ENCODE peak calls at places on chromosome 13, in six cellular contexts. One of them, this sample, is unnamed.

GRCh38 chr13:80562423-80562822 is 221.5 kb upstream of the SPRY2 start:
- DNase-seq in PC-3: peak
- DNase-seq in NB4: no peak
- DNase-seq in tibial nerve: no peak
- DNase-seq in left ventricle myocardium inferior: no peak
- DNase-seq in tibial artery: no peak
- DNase-seq in this sample: no peak

GRCh38 chr13:110797230-110797877 is 83.9 kb downstream of the ING1 start:
- DNase-seq in NB4: no peak
- DNase-seq in left ventricle myocardium inferior: no peak
- DNase-seq in tibial nerve: no peak
- DNase-seq in tibial artery: peak
- DNase-seq in PC-3: peak
- DNase-seq in this sample: no peak

GRCh38 chr13:69882451-69882850 is 225.2 kb upstream of the ATXN8OS start:
- DNase-seq in left ventricle myocardium inferior: no peak
- DNase-seq in tibial artery: no peak
- DNase-seq in NB4: no peak
- DNase-seq in PC-3: no peak
- DNase-seq in tibial nerve: no peak
- DNase-seq in this sample: no peak

GRCh38 chr13:44157614-44158013 is 216.0 kb upstream of the SERP2 start:
- DNase-seq in PC-3: no peak
- DNase-seq in NB4: no peak
- DNase-seq in left ventricle myocardium inferior: no peak
- DNase-seq in tibial artery: peak
- DNase-seq in tibial nerve: no peak
- DNase-seq in this sample: no peak

GRCh38 chr13:92843549-92843948 is 383.1 kb upstream of the GPC6 start:
- DNase-seq in tibial nerve: no peak
- DNase-seq in PC-3: peak
- DNase-seq in tibial artery: no peak
- DNase-seq in left ventricle myocardium inferior: no peak
- DNase-seq in NB4: no peak
- DNase-seq in this sample: no peak

GRCh38 chr13:36715841-36716240 is 42.0 kb downstream of the SERTM1 start:
- DNase-seq in left ventricle myocardium inferior: no peak
- DNase-seq in NB4: no peak
- DNase-seq in PC-3: no peak
- DNase-seq in tibial nerve: no peak
- DNase-seq in tibial artery: no peak
- DNase-seq in this sample: no peak

GRCh38 chr13:31725841-31726240 is 13.5 kb upstream of the RXFP2 start:
- DNase-seq in NB4: no peak
- DNase-seq in left ventricle myocardium inferior: no peak
- DNase-seq in tibial nerve: no peak
- DNase-seq in PC-3: peak
- DNase-seq in tibial artery: no peak
- DNase-seq in this sample: no peak

GRCh38 chr13:91085127-91085526 is 262.4 kb upstream of the MIR17HG start:
- DNase-seq in NB4: no peak
- DNase-seq in PC-3: no peak
- DNase-seq in tibial nerve: no peak
- DNase-seq in tibial artery: no peak
- DNase-seq in left ventricle myocardium inferior: no peak
- DNase-seq in this sample: no peak

GRCh38 chr13:40564342-40564997 is 102.0 kb downstream of the FOXO1 start:
- DNase-seq in tibial artery: no peak
- DNase-seq in left ventricle myocardium inferior: no peak
- DNase-seq in tibial nerve: no peak
- DNase-seq in NB4: peak
- DNase-seq in PC-3: no peak
- DNase-seq in this sample: peak

GRCh38 chr13:106513025-106513424 is 22.4 kb downstream of the EFNB2 start:
- DNase-seq in PC-3: peak
- DNase-seq in left ventricle myocardium inferior: no peak
- DNase-seq in tibial nerve: no peak
- DNase-seq in tibial artery: no peak
- DNase-seq in NB4: no peak
- DNase-seq in this sample: no peak

GRCh38 chr13:39364797-39365468 is 238.1 kb downstream of the LHFPL6 start:
- DNase-seq in left ventricle myocardium inferior: no peak
- DNase-seq in tibial nerve: no peak
- DNase-seq in NB4: no peak
- DNase-seq in tibial artery: no peak
- DNase-seq in PC-3: peak
- DNase-seq in this sample: no peak

GRCh38 chr13:98947925-98948324 is 29.9 kb downstream of the DOCK9 start:
- DNase-seq in tibial artery: no peak
- DNase-seq in NB4: no peak
- DNase-seq in PC-3: no peak
- DNase-seq in left ventricle myocardium inferior: no peak
- DNase-seq in tibial nerve: no peak
- DNase-seq in this sample: no peak

GRCh38 chr13:108561152-108561551 is 68.3 kb upstream of the MYO16 start:
- DNase-seq in PC-3: no peak
- DNase-seq in tibial nerve: no peak
- DNase-seq in NB4: no peak
- DNase-seq in tibial artery: no peak
- DNase-seq in left ventricle myocardium inferior: no peak
- DNase-seq in this sample: no peak

GRCh38 chr13:99752373-99752772 is 219.2 kb downstream of the ZIC5 start:
- DNase-seq in tibial nerve: no peak
- DNase-seq in tibial artery: no peak
- DNase-seq in PC-3: no peak
- DNase-seq in left ventricle myocardium inferior: no peak
- DNase-seq in NB4: no peak
- DNase-seq in this sample: no peak

GRCh38 chr13:48975926-48976676 is 389 bp downstream of the FNDC3A start:
- DNase-seq in tibial nerve: peak
- DNase-seq in PC-3: peak
- DNase-seq in tibial artery: peak
- DNase-seq in left ventricle myocardium inferior: peak
- DNase-seq in NB4: peak
- DNase-seq in this sample: peak

GRCh38 chr13:44759222-44759721 is 183.1 kb upstream of the TSC22D1 start:
- DNase-seq in tibial artery: no peak
- DNase-seq in tibial nerve: no peak
- DNase-seq in NB4: no peak
- DNase-seq in left ventricle myocardium inferior: no peak
- DNase-seq in PC-3: no peak
- DNase-seq in this sample: no peak

GRCh38 chr13:30341815-30342570 is 34.6 kb upstream of the KATNAL1 start:
- DNase-seq in NB4: no peak
- DNase-seq in tibial nerve: peak
- DNase-seq in PC-3: peak
- DNase-seq in tibial artery: peak
- DNase-seq in left ventricle myocardium inferior: peak
- DNase-seq in this sample: no peak

GRCh38 chr13:113207890-113208423 is 512 bp downstream of the PCID2 start:
- DNase-seq in tibial artery: peak
- DNase-seq in left ventricle myocardium inferior: peak
- DNase-seq in PC-3: peak
- DNase-seq in tibial nerve: no peak
- DNase-seq in NB4: peak
- DNase-seq in this sample: no peak

GRCh38 chr13:20161275-20161950 is 561 bp upstream of the GJA3 start:
- DNase-seq in PC-3: no peak
- DNase-seq in NB4: peak
- DNase-seq in tibial nerve: no peak
- DNase-seq in tibial artery: no peak
- DNase-seq in left ventricle myocardium inferior: no peak
- DNase-seq in this sample: peak

GRCh38 chr13:23736541-23736940 is 152.7 kb downstream of the MIPEP start:
- DNase-seq in left ventricle myocardium inferior: no peak
- DNase-seq in tibial artery: no peak
- DNase-seq in NB4: no peak
- DNase-seq in PC-3: no peak
- DNase-seq in tibial nerve: no peak
- DNase-seq in this sample: no peak

GRCh38 chr13:110308377-110309158 is 1.5 kb downstream of the COL4A2 start:
- DNase-seq in tibial nerve: peak
- DNase-seq in NB4: no peak
- DNase-seq in PC-3: peak
- DNase-seq in left ventricle myocardium inferior: no peak
- DNase-seq in tibial artery: peak
- DNase-seq in this sample: no peak

GRCh38 chr13:27965740-27966640 is 3.1 kb downstream of the CDX2 start:
- DNase-seq in NB4: no peak
- DNase-seq in left ventricle myocardium inferior: no peak
- DNase-seq in tibial nerve: no peak
- DNase-seq in PC-3: no peak
- DNase-seq in tibial artery: no peak
- DNase-seq in this sample: peak

GRCh38 chr13:112124100-112124499 is 57.2 kb downstream of the SOX1 start:
- DNase-seq in NB4: no peak
- DNase-seq in left ventricle myocardium inferior: no peak
- DNase-seq in PC-3: no peak
- DNase-seq in tibial artery: no peak
- DNase-seq in tibial nerve: no peak
- DNase-seq in this sample: no peak

GRCh38 chr13:113845723-113846638 is 17.9 kb downstream of the GAS6 start:
- DNase-seq in NB4: no peak
- DNase-seq in tibial nerve: no peak
- DNase-seq in tibial artery: peak
- DNase-seq in left ventricle myocardium inferior: no peak
- DNase-seq in PC-3: no peak
- DNase-seq in this sample: no peak

GRCh38 chr13:63010072-63010658 is 1594.5 kb upstream of the PCDH20 start:
- DNase-seq in PC-3: no peak
- DNase-seq in NB4: no peak
- DNase-seq in tibial nerve: no peak
- DNase-seq in left ventricle myocardium inferior: no peak
- DNase-seq in tibial artery: no peak
- DNase-seq in this sample: no peak

GRCh38 chr13:102452831-102453230 is 51.0 kb upstream of the FGF14 start:
- DNase-seq in left ventricle myocardium inferior: no peak
- DNase-seq in PC-3: no peak
- DNase-seq in NB4: no peak
- DNase-seq in tibial artery: no peak
- DNase-seq in tibial nerve: no peak
- DNase-seq in this sample: no peak

GRCh38 chr13:39410089-39410901 is 192.7 kb downstream of the LHFPL6 start:
- DNase-seq in tibial nerve: no peak
- DNase-seq in PC-3: no peak
- DNase-seq in NB4: peak
- DNase-seq in left ventricle myocardium inferior: no peak
- DNase-seq in tibial artery: no peak
- DNase-seq in this sample: no peak

GRCh38 chr13:75635621-75636338 is at the start of gene LMO7:
- DNase-seq in PC-3: peak
- DNase-seq in tibial nerve: peak
- DNase-seq in tibial artery: peak
- DNase-seq in NB4: peak
- DNase-seq in left ventricle myocardium inferior: peak
- DNase-seq in this sample: peak

GRCh38 chr13:84870190-84870589 is 929.0 kb downstream of the SLITRK6 start:
- DNase-seq in tibial nerve: no peak
- DNase-seq in NB4: peak
- DNase-seq in tibial artery: no peak
- DNase-seq in PC-3: peak
- DNase-seq in left ventricle myocardium inferior: no peak
- DNase-seq in this sample: no peak
- TF ChIP-seq CTCF in tibial nerve: no peak
- TF ChIP-seq CTCF in NB4: peak
- TF ChIP-seq CTCF in tibial artery: no peak
- TF ChIP-seq CTCF in PC-3: peak
- TF ChIP-seq CTCF in left ventricle myocardium inferior: peak
- TF ChIP-seq CTCF in this sample: peak

GRCh38 chr13:33189470-33189869 is 96.1 kb downstream of the STARD13 start:
- DNase-seq in NB4: no peak
- DNase-seq in PC-3: no peak
- DNase-seq in tibial nerve: no peak
- DNase-seq in left ventricle myocardium inferior: no peak
- DNase-seq in tibial artery: no peak
- DNase-seq in this sample: no peak
- TF ChIP-seq CTCF in NB4: no peak
- TF ChIP-seq CTCF in PC-3: no peak
- TF ChIP-seq CTCF in tibial nerve: no peak
- TF ChIP-seq CTCF in left ventricle myocardium inferior: no peak
- TF ChIP-seq CTCF in tibial artery: no peak
- TF ChIP-seq CTCF in this sample: no peak

GRCh38 chr13:76825415-76825814 is 60.8 kb downstream of the KCTD12 start:
- DNase-seq in left ventricle myocardium inferior: no peak
- DNase-seq in tibial nerve: no peak
- DNase-seq in PC-3: no peak
- DNase-seq in NB4: no peak
- DNase-seq in tibial artery: no peak
- DNase-seq in this sample: no peak

GRCh38 chr13:76816394-76816793 is 69.8 kb downstream of the KCTD12 start:
- DNase-seq in left ventricle myocardium inferior: no peak
- DNase-seq in NB4: no peak
- DNase-seq in PC-3: no peak
- DNase-seq in tibial nerve: no peak
- DNase-seq in tibial artery: no peak
- DNase-seq in this sample: no peak

GRCh38 chr13:76823969-76824368 is 62.2 kb downstream of the KCTD12 start:
- DNase-seq in left ventricle myocardium inferior: no peak
- DNase-seq in tibial nerve: no peak
- DNase-seq in NB4: no peak
- DNase-seq in tibial artery: no peak
- DNase-seq in PC-3: no peak
- DNase-seq in this sample: no peak

GRCh38 chr13:76822691-76823267 is 63.4 kb downstream of the KCTD12 start:
- DNase-seq in PC-3: peak
- DNase-seq in NB4: peak
- DNase-seq in left ventricle myocardium inferior: no peak
- DNase-seq in tibial nerve: no peak
- DNase-seq in tibial artery: no peak
- DNase-seq in this sample: peak

GRCh38 chr13:76820759-76821158 is 65.4 kb downstream of the KCTD12 start:
- DNase-seq in tibial artery: peak
- DNase-seq in NB4: no peak
- DNase-seq in tibial nerve: peak
- DNase-seq in PC-3: no peak
- DNase-seq in left ventricle myocardium inferior: peak
- DNase-seq in this sample: no peak
- TF ChIP-seq CTCF in tibial artery: no peak
- TF ChIP-seq CTCF in NB4: no peak
- TF ChIP-seq CTCF in tibial nerve: peak
- TF ChIP-seq CTCF in PC-3: no peak
- TF ChIP-seq CTCF in left ventricle myocardium inferior: peak
- TF ChIP-seq CTCF in this sample: no peak

DNA sequence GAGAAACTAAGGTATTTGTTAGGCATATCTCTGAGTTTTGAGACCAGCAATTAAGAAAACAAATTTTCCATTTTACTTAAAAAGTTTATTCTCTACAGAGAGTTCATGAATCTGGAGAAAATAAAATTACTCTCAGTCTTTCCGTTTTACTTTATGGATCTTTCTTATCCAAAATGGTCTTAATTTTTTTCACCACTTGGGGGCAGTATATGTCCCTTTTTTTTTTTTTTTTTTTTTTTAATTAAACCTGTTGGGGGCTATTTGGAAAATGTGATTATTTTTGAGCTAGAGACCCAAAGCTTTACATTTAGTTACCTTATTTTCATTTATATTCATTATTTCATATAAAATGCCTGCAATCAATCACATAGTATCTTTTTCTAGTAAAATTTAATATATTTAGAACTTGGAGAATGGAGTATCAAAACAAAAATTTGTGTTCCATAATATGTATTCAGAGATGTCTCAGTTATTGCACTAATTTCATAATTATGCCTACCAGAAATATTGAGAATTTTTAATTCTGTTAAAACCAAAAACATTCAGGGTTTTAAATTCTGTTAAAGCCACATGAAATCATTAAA is 27.1 kb downstream of the PIBF1 start:
- DNase-seq in NB4: peak
- DNase-seq in left ventricle myocardium inferior: no peak
- DNase-seq in tibial artery: no peak
- DNase-seq in PC-3: peak
- DNase-seq in tibial nerve: no peak
- DNase-seq in this sample: no peak
- TF ChIP-seq CTCF in NB4: peak
- TF ChIP-seq CTCF in left ventricle myocardium inferior: peak
- TF ChIP-seq CTCF in tibial artery: peak
- TF ChIP-seq CTCF in PC-3: peak
- TF ChIP-seq CTCF in tibial nerve: no peak
- TF ChIP-seq CTCF in this sample: peak